ENCODE peak calls at places on chromosomes 13 and 19, in eight cellular contexts. G, Q, C, O, R, Y, E and A are unnamed samples.

GRCh38 chr13:100197591-100198365 is 108.9 kb downstream of the PCCA start:
- DNase-seq in Y (no peak), C (no peak), O (no peak), G (no peak), E (no peak), Q (no peak), R (no peak), A (no peak)

GRCh38 chr13:23325191-23325590 is 108.3 kb downstream of the SACS start:
- DNase-seq in O (no peak), G (no peak), C (no peak), Y (no peak), E (no peak), Q (no peak), R (no peak), A (no peak)

GRCh38 chr13:39952244-39953233 is 297.1 kb downstream of the COG6 start:
- DNase-seq in Q (no peak), G (no peak), E (no peak), C (peak; percentile 52), O (peak; percentile 25), R (no peak), Y (peak; percentile 97), A (no peak)

GRCh38 chr13:32811297-32811800 is 204.9 kb upstream of the KL start:
- DNase-seq in G (no peak), E (no peak), Q (peak; percentile 33), C (no peak), R (no peak), O (no peak), Y (no peak), A (no peak)

GRCh38 chr13:73216381-73216831 is 157.6 kb downstream of the KLF5 start:
- DNase-seq in G (no peak), O (no peak), C (no peak), Y (no peak), R (no peak), E (no peak), Q (no peak), A (no peak)

GRCh38 chr19:9883764-9884163 is 48.6 kb downstream of the PIN1 start:
- DNase-seq in O (no peak), G (no peak), C (no peak), R (no peak), E (no peak), Y (no peak), Q (no peak), A (no peak)

GRCh38 chr19:49862411-49863253 is 4.7 kb downstream of the PNKP start:
- DNase-seq in G (no peak), R (no peak), C (peak; percentile 43), O (no peak), E (no peak), Q (no peak), Y (no peak), A (no peak)

GRCh38 chr19:16722591-16722990 is 2.9 kb downstream of the NWD1 start:
- DNase-seq in C (no peak), Q (no peak), Y (no peak), E (no peak), O (no peak), R (no peak), G (no peak), A (no peak)

GRCh38 chr19:51468545-51468920 is 9.8 kb upstream of the CEACAM18 start:
- DNase-seq in Y (no peak), E (no peak), C (no peak), Q (no peak), O (no peak), G (no peak), R (peak; percentile 59), A (no peak)

GRCh38 chr13:26888632-26889031 is 128.0 kb upstream of the GPR12 start:
- DNase-seq in C (no peak), O (no peak), G (no peak), Q (no peak), E (no peak), R (no peak), Y (no peak), A (no peak)

GRCh38 chr13:43304945-43305344 is 281.6 kb downstream of the DNAJC15 start:
- DNase-seq in R (no peak), C (no peak), Q (no peak), E (no peak), G (no peak), Y (no peak), O (no peak), A (no peak)

GRCh38 chr13:43127103-43127817 is 103.9 kb downstream of the DNAJC15 start:
- DNase-seq in Q (no peak), C (peak; percentile 1), G (no peak), R (no peak), Y (no peak), O (no peak), E (no peak), A (no peak)

GRCh38 chr13:34462843-34463242 is 479.2 kb upstream of the NBEA start:
- DNase-seq in Y (peak; percentile 76), C (no peak), G (no peak), Q (peak; percentile 70), O (peak; percentile 25), E (no peak), R (no peak), A (no peak)

GRCh38 chr13:37869756-37870488 is at the start of gene TRPC4:
- DNase-seq in Q (peak; percentile 40), C (no peak), O (peak; percentile 20), Y (peak; percentile 22), R (no peak), G (no peak), E (no peak), A (no peak)

GRCh38 chr19:3285647-3286176 is 61.3 kb downstream of the CELF5 start:
- DNase-seq in E (no peak), Y (no peak), C (no peak), R (no peak), O (no peak), G (no peak), Q (no peak), A (peak; percentile 58)

GRCh38 chr19:38079926-38080380 is 144.1 kb downstream of the DPF1 start:
- DNase-seq in C (peak; percentile 70), Y (peak; percentile 81), O (no peak), Q (peak; percentile 86), R (no peak), E (no peak), G (no peak), A (no peak)

GRCh38 chr13:85631801-85632200 is 167.4 kb downstream of the SLITRK6 start:
- DNase-seq in Y (no peak), G (no peak), C (no peak), E (no peak), R (no peak), Q (peak; percentile 15), O (no peak), A (no peak)

GRCh38 chr19:10001899-10002298 is 8.4 kb downstream of the COL5A3 start:
- DNase-seq in O (peak; percentile 44), G (no peak), Y (no peak), C (no peak), R (no peak), Q (no peak), E (no peak), A (no peak)

DNA sequence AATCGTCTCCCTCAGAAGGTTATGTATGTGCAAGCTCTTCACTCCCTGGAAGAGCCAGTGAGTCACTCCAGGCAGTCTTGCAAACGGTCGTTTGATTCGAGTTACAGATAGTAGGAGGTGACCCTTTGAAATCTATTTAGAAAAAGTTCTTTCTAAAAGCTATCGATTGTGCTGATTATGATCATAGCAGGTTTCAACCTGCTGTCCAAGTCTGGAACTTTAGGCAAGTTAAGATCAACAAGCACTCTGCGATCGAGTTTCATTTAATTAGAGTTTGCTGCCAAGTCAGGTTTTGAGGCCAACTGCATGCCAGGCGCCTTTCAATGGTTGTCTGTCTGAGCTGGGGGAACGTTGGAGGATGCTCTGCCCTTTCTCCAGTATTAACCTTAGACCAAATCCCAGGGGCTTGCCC is 287.3 kb downstream of the ATP8A2 start:
- DNase-seq in R (no peak), Q (no peak), E (no peak), O (no peak), G (no peak), Y (no peak), C (no peak), A (no peak)
- H3K4me3 ChIP-seq in R (no peak overlapping the region), Q (no peak overlapping the region), E (no peak overlapping the region), O (no peak overlapping the region), G (no peak overlapping the region), Y (no peak overlapping the region), C (no peak overlapping the region), A (no peak overlapping the region)

DNA sequence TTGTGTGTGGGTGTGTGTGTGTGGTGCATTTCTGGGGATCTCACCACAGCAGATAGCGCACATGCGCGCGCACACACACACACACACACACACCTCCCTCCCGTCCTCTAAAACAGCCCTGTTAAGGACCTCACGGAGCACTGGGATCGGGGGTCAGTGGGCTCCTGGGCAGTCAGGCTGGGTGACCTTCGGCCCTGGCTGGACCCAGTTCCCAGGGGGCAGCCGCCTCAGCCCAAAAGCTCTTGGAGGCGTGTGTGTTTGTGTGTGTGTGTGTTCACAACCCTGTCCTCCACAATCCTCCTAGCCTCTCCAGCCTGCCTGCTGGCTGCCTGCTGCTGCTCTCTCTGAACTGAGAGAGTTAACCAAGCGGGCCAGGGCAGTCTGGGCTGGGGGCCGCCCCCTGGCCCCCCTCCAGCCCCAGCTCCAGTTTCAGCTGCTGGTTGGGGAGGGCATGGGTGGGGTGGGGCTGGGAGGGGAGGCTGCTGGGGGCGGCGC is 272 bp upstream of the FXYD1 start:
- DNase-seq in R (peak; percentile 93), Y (no peak), E (no peak), C (no peak), G (no peak), Q (no peak), O (peak; percentile 72), A (no peak)
- H3K4me3 ChIP-seq in R (no peak overlapping the region), Y (no peak overlapping the region), E (no peak overlapping the region), C (no peak overlapping the region), G (peak overlapping the region; percentile 37), Q (no peak overlapping the region), O (peak overlapping the region; percentile 58), A (no peak overlapping the region)

DNA sequence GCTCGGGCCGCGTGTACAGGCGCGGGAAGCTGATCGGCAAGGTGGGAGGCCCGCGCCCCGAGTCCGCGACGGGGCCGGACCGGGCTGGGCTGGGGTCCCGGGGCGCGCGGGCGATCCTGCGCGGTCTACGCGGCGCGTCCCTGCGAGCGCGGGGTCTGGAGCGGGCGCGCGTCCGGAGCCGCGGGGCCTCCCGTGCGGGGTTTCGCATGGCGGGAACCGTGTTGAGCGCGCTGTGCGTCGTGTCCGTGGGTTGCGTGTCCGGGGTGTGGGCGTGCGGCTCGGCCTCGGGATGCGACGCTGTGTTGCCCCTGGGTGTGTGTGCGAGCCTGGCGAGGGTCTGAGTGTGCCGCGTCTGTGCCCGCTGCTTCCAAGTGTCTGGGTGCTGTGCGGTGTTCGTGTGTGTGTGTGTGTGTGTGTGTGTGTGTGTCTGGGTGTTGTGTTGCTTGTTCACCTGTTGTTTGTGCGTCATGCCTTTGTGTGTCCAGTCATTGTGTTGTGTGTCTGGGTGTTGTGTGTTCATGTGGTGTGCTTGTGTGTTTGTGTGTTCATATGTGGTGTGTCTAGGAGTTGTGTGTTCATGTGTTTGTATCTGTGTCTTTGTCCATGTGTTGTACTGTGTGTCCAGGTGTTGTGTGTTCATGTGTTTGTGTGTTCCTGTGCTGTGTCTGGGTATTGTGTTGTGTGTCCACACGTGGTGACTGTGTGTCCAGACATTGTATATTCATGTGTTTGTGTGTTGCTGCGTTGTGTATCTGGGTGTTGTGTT is 512 bp downstream of the PLK5 start:
- DNase-seq in E (no peak), C (no peak), Y (no peak), R (no peak), G (no peak), Q (no peak), O (no peak), A (no peak)
- H3K4me3 ChIP-seq in E (no peak overlapping the region), C (no peak overlapping the region), Y (no peak overlapping the region), R (no peak overlapping the region), G (no peak overlapping the region), Q (no peak overlapping the region), O (no peak overlapping the region), A (no peak overlapping the region)

DNA sequence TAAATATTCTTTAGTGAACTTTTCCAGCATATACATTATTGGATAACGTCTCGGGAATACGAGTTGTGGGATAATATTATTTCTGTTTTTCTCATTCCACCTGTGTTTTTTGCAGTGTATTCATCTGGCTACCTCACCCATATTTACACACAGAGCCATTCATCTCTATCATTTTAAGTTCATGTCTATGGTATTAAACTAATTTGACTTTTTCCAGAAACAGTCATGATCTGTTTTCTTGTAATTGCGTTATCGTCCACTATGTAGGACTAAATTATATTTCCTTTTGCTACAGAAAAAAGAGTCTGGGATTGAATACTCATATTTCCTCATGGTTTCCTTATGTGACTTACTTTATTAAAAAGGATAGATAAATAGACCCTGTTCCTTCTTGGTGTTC is 2.7 kb downstream of the ATP11A start:
- DNase-seq in R (no peak), E (no peak), O (no peak), Q (no peak), G (no peak), Y (no peak), C (no peak), A (no peak)
- H3K4me3 ChIP-seq in R (no peak overlapping the region), E (no peak overlapping the region), O (no peak overlapping the region), Q (no peak overlapping the region), G (no peak overlapping the region), Y (no peak overlapping the region), C (no peak overlapping the region), A (no peak overlapping the region)